ENCODE peak calls at places on chromosome 11, in eight cellular contexts. V is adrenal gland, B is astrocyte of the cerebellum, U is tibial nerve, R is pancreas, H is GM10248, W is hepatocyte, N is stomach. G is an unnamed sample.
A peak's percentile ranks its signal among the peaks of the same experiment; 100 is the strongest.

GRCh38 chr11:119371778-119372182 is 9.7 kb downstream of the USP2 start:
- DNase-seq in V (peak; percentile 84), B (no peak), U (no peak), R (no peak), H (no peak), W (peak; percentile 25), N (no peak), G (no peak)

GRCh38 chr11:114399903-114400221 is 449 bp downstream of the C11orf71 start:
- DNase-seq in V (no peak), B (no peak), U (peak; percentile 40), R (peak; percentile 61), H (no peak), W (no peak), N (peak; percentile 63), G (no peak)

GRCh38 chr11:118872403-118872821 is 11.3 kb upstream of the CXCR5 start:
- DNase-seq in V (no peak), B (no peak), U (no peak), R (no peak), H (peak; percentile 65), W (no peak), N (no peak), G (no peak)

GRCh38 chr11:115921540-115921939 is 417.3 kb upstream of the CADM1 start:
- DNase-seq in V (no peak), B (no peak), U (no peak), R (no peak), H (no peak), W (no peak), N (no peak), G (no peak)

GRCh38 chr11:27934830-27935145 is 173.2 kb downstream of the KIF18A start:
- DNase-seq in V (no peak), B (peak; percentile 89), U (no peak), R (no peak), H (no peak), W (peak; percentile 74), N (no peak), G (peak; percentile 90)

GRCh38 chr11:62127941-62128770 is 4.3 kb downstream of the INCENP start:
- DNase-seq in V (peak; percentile 10), B (no peak), U (no peak), R (no peak), H (no peak), W (no peak), N (no peak), G (no peak)

GRCh38 chr11:127114035-127114434 is 113.5 kb upstream of the KIRREL3 start:
- DNase-seq in V (no peak), B (no peak), U (no peak), R (no peak), H (no peak), W (no peak), N (no peak), G (no peak)

GRCh38 chr11:74559934-74560309 is 32.5 kb upstream of the POLD3 start:
- DNase-seq in V (no peak), B (no peak), U (no peak), R (no peak), H (no peak), W (no peak), N (no peak), G (no peak)

GRCh38 chr11:123483058-123483457 is 53.0 kb downstream of the GRAMD1B start:
- DNase-seq in V (no peak), B (no peak), U (no peak), R (no peak), H (no peak), W (no peak), N (no peak), G (no peak)
- TF ChIP-seq CTCF in V (no peak), B (no peak), U (no peak), R (no peak), H (no peak), W (no peak), N (no peak), G (no peak)

GRCh38 chr11:37353192-37353591 is 755.2 kb upstream of the RAG2 start:
- DNase-seq in V (no peak), B (no peak), U (no peak), R (no peak), H (no peak), W (no peak), N (no peak), G (no peak)

DNA sequence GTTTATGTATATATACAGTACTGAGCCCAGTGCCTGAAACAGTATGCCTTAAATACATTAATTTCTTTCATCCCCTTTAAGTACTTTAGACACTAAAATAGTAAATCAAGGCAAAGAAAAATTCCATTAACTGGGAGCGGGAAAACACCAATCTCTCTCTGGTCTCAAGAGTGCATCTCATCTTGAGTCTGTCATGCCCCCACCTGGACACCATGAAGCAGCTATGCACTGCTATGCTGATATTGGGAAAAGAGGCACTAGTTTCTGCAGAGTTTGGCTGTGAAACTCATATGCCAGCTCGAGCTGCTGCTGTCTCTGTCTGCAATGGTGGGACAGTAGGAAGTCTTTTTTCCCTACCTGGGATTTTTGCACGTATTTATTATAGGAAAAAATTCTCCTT is 754.4 kb upstream of the RAG2 start:
- DNase-seq in V (no peak), B (no peak), U (no peak), R (no peak), H (no peak), W (no peak), N (no peak), G (no peak)
- TF ChIP-seq CTCF in V (no peak), B (no peak), U (no peak), R (no peak), H (no peak), W (peak; percentile 18), N (no peak), G (no peak)

GRCh38 chr11:9138133-9138453 is 46.7 kb upstream of the SCUBE2 start:
- DNase-seq in V (no peak), B (no peak), U (no peak), R (no peak), H (no peak), W (no peak), N (no peak), G (no peak)
- TF ChIP-seq CTCF in V (no peak), B (no peak), U (no peak), R (no peak), H (no peak), W (no peak), N (no peak), G (no peak)

GRCh38 chr11:8766043-8766992 is 83.7 kb downstream of the RPL27A start:
- DNase-seq in V (peak; percentile 47), B (peak; percentile 53), U (no peak), R (no peak), H (no peak), W (no peak), N (peak; percentile 24), G (no peak)
- TF ChIP-seq CTCF in V (no peak), B (peak; percentile 45), U (no peak), R (no peak), H (no peak), W (no peak), N (no peak), G (no peak)

GRCh38 chr11:1501421-1502167 is 15.0 kb upstream of the MOB2 start:
- DNase-seq in V (no peak), B (no peak), U (no peak), R (no peak), H (no peak), W (no peak), N (no peak), G (no peak)

GRCh38 chr11:1500466-1501420 is 14.2 kb upstream of the MOB2 start:
- DNase-seq in V (peak; percentile 14), B (no peak), U (no peak), R (no peak), H (no peak), W (no peak), N (no peak), G (no peak)

GRCh38 chr11:1499261-1499890 is 12.8 kb upstream of the MOB2 start:
- DNase-seq in V (peak; percentile 13), B (no peak), U (no peak), R (no peak), H (no peak), W (no peak), N (no peak), G (no peak)

GRCh38 chr11:1498262-1498661 is 11.7 kb upstream of the MOB2 start:
- DNase-seq in V (peak; percentile 6), B (no peak), U (no peak), R (no peak), H (no peak), W (no peak), N (no peak), G (no peak)

GRCh38 chr11:1499899-1500298 is 13.3 kb upstream of the MOB2 start:
- DNase-seq in V (peak; percentile 11), B (no peak), U (no peak), R (no peak), H (no peak), W (no peak), N (no peak), G (no peak)
- TF ChIP-seq CTCF in V (no peak), B (no peak), U (no peak), R (no peak), H (no peak), W (no peak), N (no peak), G (no peak)

G was measured in AG04450.